ENCODE peak calls at places on chromosomes 4 and X, in nine cellular contexts. H is psoas muscle, E is caudate nucleus, J is NCI-H2107, P is AG08395, X is lower leg skin, G is adipocyte, T is NCI-H1436, R is WTC11. W is an unnamed sample.

GRCh38 chrX:74351760-74352159 is 47.8 kb downstream of the ZCCHC13 start:
- DNase-seq in P (no peak), E (no peak), H (no peak), G (no peak), X (no peak), J (no peak), T (no peak), R (no peak), W (peak; percentile 5)

GRCh38 chrX:70592091-70592490 is 147.5 kb downstream of the DLG3 start:
- DNase-seq in X (no peak), T (no peak), J (no peak), H (no peak), R (no peak), E (no peak), P (peak; percentile 50), G (peak; percentile 75), W (peak; percentile 49)

GRCh38 chr4:1502501-1502886 is 96.3 kb upstream of the NKX1-1 start:
- DNase-seq in R (no peak), T (no peak), P (no peak), H (no peak), X (peak; percentile 81), G (no peak), J (no peak), E (no peak), W (no peak)

GRCh38 chr4:26441110-26441509 is 49.2 kb downstream of the CCKAR start:
- DNase-seq in P (peak; percentile 66), T (no peak), R (no peak), G (peak; percentile 24), J (no peak), E (no peak), H (no peak), X (no peak), W (peak; percentile 22)

GRCh38 chr4:41413670-41414069 is 124.3 kb upstream of the LIMCH1 start:
- DNase-seq in J (no peak), G (no peak), E (no peak), T (peak; percentile 7), X (no peak), H (no peak), P (no peak), R (no peak), W (peak; percentile 55)

GRCh38 chrX:16517206-16517605 is 132.8 kb upstream of the S100G start:
- DNase-seq in T (no peak), X (no peak), G (no peak), H (no peak), R (no peak), P (no peak), E (no peak), J (no peak), W (no peak)

GRCh38 chrX:108018659-108019381 is 26.0 kb upstream of the VSIG1 start:
- DNase-seq in P (no peak), X (no peak), R (no peak), T (no peak), H (no peak), J (no peak), E (no peak), G (no peak), W (no peak)

GRCh38 chr4:137203601-137204000 is 328.7 kb downstream of the PCDH18 start:
- DNase-seq in J (no peak), T (no peak), E (no peak), G (peak; percentile 53), P (peak; percentile 35), H (no peak), R (no peak), X (no peak), W (no peak)

GRCh38 chr4:4501678-4502077 is 40.2 kb downstream of the STX18 start:
- DNase-seq in H (no peak), P (no peak), G (no peak), X (no peak), E (no peak), R (no peak), T (no peak), J (no peak), W (no peak)

GRCh38 chr4:88169298-88169697 is 10.9 kb upstream of the ABCG2 start:
- DNase-seq in X (no peak), H (no peak), T (no peak), J (no peak), E (no peak), G (no peak), P (no peak), R (no peak), W (no peak)

GRCh38 chrX:28408017-28408723 is 179.1 kb upstream of the IL1RAPL1 start:
- DNase-seq in H (no peak), E (no peak), T (no peak), X (no peak), P (no peak), R (no peak), J (no peak), G (no peak), W (no peak)

GRCh38 chrX:50448565-50448964 is 22.1 kb downstream of the DGKK start:
- DNase-seq in G (no peak), H (no peak), R (peak; percentile 48), J (no peak), X (no peak), T (no peak), P (no peak), E (no peak), W (peak; percentile 21)

GRCh38 chr4:86498560-86499166 is 95.5 kb upstream of the PTPN13 start:
- DNase-seq in J (peak; percentile 13), G (peak; percentile 86), E (no peak), H (no peak), X (no peak), P (peak; percentile 65), T (peak; percentile 60), R (no peak), W (peak; percentile 25)

GRCh38 chr4:25666031-25666630 is 10.5 kb downstream of the SLC34A2 start:
- DNase-seq in R (no peak), T (no peak), E (no peak), G (no peak), H (no peak), X (no peak), J (no peak), P (no peak), W (no peak)

GRCh38 chr4:18294846-18295245 is 273.3 kb upstream of the LCORL start:
- DNase-seq in T (no peak), H (no peak), J (no peak), E (no peak), G (no peak), R (no peak), P (no peak), X (no peak), W (no peak)

GRCh38 chr4:99755223-99755944 is 61.2 kb upstream of the DAPP1 start:
- DNase-seq in R (no peak), E (no peak), X (no peak), J (no peak), P (no peak), T (no peak), G (peak; percentile 48), H (no peak), W (no peak)

GRCh38 chr4:160631044-160631443 is 1528.2 kb downstream of the RAPGEF2 start:
- DNase-seq in E (no peak), H (no peak), T (no peak), G (no peak), J (no peak), P (no peak), R (no peak), X (no peak), W (no peak)

GRCh38 chr4:82594466-82594865 is 32.7 kb upstream of the TMEM150C start:
- DNase-seq in J (no peak), T (no peak), E (no peak), H (no peak), G (peak; percentile 16), X (no peak), R (no peak), P (no peak), W (no peak)

GRCh38 chr4:60611762-60612496 is 588.2 kb upstream of the ADGRL3 start:
- DNase-seq in H (no peak), T (no peak), X (no peak), P (no peak), G (no peak), R (no peak), E (no peak), J (no peak), W (peak; percentile 3)

GRCh38 chrX:21847342-21847741 is 7.9 kb downstream of the MBTPS2 start:
- DNase-seq in P (no peak), T (no peak), X (no peak), H (no peak), E (no peak), G (no peak), R (no peak), J (no peak), W (no peak)

GRCh38 chrX:29890004-29890403 is 325.4 kb upstream of the MAGEB2 start:
- DNase-seq in P (no peak), J (no peak), X (no peak), E (no peak), T (no peak), H (no peak), R (no peak), G (peak; percentile 3), W (no peak)

GRCh38 chrX:14616301-14616700 is 87.0 kb downstream of the GLRA2 start:
- DNase-seq in R (no peak), T (no peak), H (no peak), P (no peak), E (no peak), X (no peak), G (peak; percentile 28), J (no peak), W (no peak)

GRCh38 chrX:48937065-48937907 is 18.5 kb upstream of the PIM2 start:
- DNase-seq in R (peak; percentile 47), P (no peak), G (no peak), T (no peak), E (no peak), H (peak; percentile 24), J (no peak), X (peak; percentile 91), W (peak; percentile 48)

GRCh38 chr4:139595989-139596679 is 40.1 kb upstream of the SETD7 start:
- DNase-seq in J (no peak), X (peak; percentile 92), R (no peak), P (peak; percentile 57), H (peak; percentile 53), T (no peak), G (peak; percentile 80), E (no peak), W (no peak)

W was measured in Daoy.